ENCODE peak calls at places on chromosomes 4 and X, in ten cellular contexts. U, V, D, K, M, S, L, J, T and H are unnamed samples.

GRCh38 chr4:152436384-152436783 is 99.5 kb downstream of the FBXW7 start:
- DNase-seq in U (no peak), V (no peak), D (no peak), K (no peak), M (no peak), S (no peak), L (no peak), J (no peak), T (no peak), H (no peak)

GRCh38 chr4:100983426-100983825 is 363.9 kb downstream of the PPP3CA start:
- DNase-seq in U (no peak), V (no peak), D (no peak), K (no peak), M (no peak), S (peak; percentile 58), L (no peak), J (no peak), T (no peak), H (no peak)

GRCh38 chr4:57270350-57270749 is 160.2 kb upstream of the IGFBP7 start:
- DNase-seq in U (no peak), V (no peak), D (no peak), K (no peak), M (no peak), S (peak; percentile 69), L (no peak), J (no peak), T (no peak), H (no peak)

GRCh38 chr4:185645403-185645802 is 110.1 kb upstream of the PDLIM3 start:
- DNase-seq in U (no peak), V (no peak), D (no peak), K (no peak), M (no peak), S (no peak), L (no peak), J (no peak), T (no peak), H (no peak)

GRCh38 chrX:103347682-103348397 is 8.5 kb upstream of the TCEAL9 start:
- DNase-seq in U (no peak), V (no peak), D (no peak), K (no peak), M (no peak), S (no peak), L (no peak), J (no peak), T (no peak), H (no peak)

GRCh38 chr4:127781303-127782024 is 658 bp upstream of the HSPA4L start:
- DNase-seq in U (no peak), V (peak; percentile 23), D (peak; percentile 56), K (peak; percentile 49), M (peak; percentile 59), S (peak; percentile 81), L (no peak), J (peak; percentile 42), T (no peak), H (no peak)

GRCh38 chrX:54891573-54891972 is 29.1 kb upstream of the TRO start:
- DNase-seq in U (peak; percentile 28), V (no peak), D (no peak), K (peak; percentile 27), M (peak; percentile 27), S (peak; percentile 52), L (peak; percentile 0), J (peak; percentile 0), T (no peak), H (no peak)

GRCh38 chrX:72366746-72367145 is 61.0 kb upstream of the CITED1 start:
- DNase-seq in U (no peak), V (no peak), D (no peak), K (no peak), M (no peak), S (no peak), L (no peak), J (no peak), T (no peak), H (no peak)

GRCh38 chr4:73836373-73837269 is at the start of gene CXCL6:
- DNase-seq in U (no peak), V (peak; percentile 26), D (no peak), K (peak; percentile 39), M (no peak), S (peak; percentile 63), L (no peak), J (no peak), T (no peak), H (no peak)

GRCh38 chr4:172662113-172662512 is 506.5 kb upstream of the GALNT7 start:
- DNase-seq in U (no peak), V (no peak), D (no peak), K (no peak), M (no peak), S (no peak), L (no peak), J (no peak), T (no peak), H (no peak)

DNA sequence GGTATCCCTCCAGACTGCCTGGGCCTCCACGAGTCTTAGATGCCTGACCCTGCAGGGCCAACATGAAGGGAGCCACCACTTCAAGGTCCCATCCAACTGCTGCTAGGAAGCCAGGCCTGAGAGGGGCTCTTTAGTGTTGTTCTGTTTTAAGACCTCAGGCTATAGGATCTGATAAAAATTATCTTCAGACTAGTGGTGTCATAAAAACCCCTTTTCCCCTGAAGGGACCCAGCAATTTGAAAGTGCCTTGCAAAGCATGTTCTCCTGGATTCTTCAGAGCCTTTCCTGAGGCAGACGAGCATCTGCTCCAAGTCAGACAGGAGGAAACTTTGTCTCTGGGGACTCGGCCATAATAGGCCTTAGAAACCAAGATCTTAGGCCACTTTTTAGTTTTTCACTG is 26.9 kb downstream of the TSPAN5 start:
- DNase-seq in U (no peak), V (no peak), D (no peak), K (no peak), M (no peak), S (no peak), L (no peak), J (no peak), T (no peak), H (no peak)
- H3K27ac ChIP-seq in U (no peak overlapping the region), V (no peak overlapping the region), D (no peak overlapping the region), K (no peak overlapping the region), M (peak overlapping the region; percentile 5), S (no peak overlapping the region), L (no peak overlapping the region), J (no peak overlapping the region), T (no peak overlapping the region), H (no peak overlapping the region)

GRCh38 chrX:53085661-53086229 is 3.6 kb downstream of the TSPYL2 start:
- DNase-seq in U (no peak), V (no peak), D (no peak), K (no peak), M (no peak), S (no peak), L (no peak), J (no peak), T (no peak), H (no peak)

GRCh38 chrX:53084863-53085262 is 2.7 kb downstream of the TSPYL2 start:
- DNase-seq in U (no peak), V (no peak), D (no peak), K (no peak), M (no peak), S (no peak), L (no peak), J (no peak), T (no peak), H (no peak)

GRCh38 chrX:53082773-53083616 is 828 bp downstream of the TSPYL2 start:
- DNase-seq in U (no peak), V (no peak), D (no peak), K (no peak), M (no peak), S (peak; percentile 15), L (no peak), J (no peak), T (no peak), H (no peak)

GRCh38 chrX:53081925-53082772 is at the start of gene TSPYL2:
- DNase-seq in U (peak; percentile 94), V (peak; percentile 97), D (peak; percentile 79), K (peak; percentile 95), M (peak; percentile 96), S (peak; percentile 93), L (peak; percentile 76), J (peak; percentile 90), T (peak; percentile 79), H (peak; percentile 78)

DNA sequence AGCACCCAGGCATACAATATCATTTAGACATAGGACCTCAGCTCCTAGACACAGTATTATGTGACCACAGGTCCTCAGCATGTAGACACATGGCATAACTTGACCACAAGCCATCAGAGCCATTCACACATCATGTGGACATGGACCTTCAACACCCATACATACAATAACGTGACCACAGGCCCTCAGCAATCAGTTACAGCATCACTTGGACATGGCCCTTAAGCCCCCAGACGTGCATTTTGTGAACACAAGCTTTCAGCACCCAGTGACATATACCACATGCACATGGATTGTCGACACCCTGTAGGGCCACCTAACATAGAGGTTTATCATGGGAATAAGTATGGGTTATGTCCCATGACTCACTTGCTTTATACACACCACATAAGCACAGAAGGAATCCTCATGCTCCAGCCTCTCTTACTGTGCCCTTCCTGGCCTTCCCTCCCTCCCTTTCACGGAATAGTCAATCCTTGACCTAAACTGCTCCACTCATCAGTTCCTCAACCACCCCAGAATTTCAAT is 1.9 kb downstream of the TSPYL2 start:
- DNase-seq in U (no peak), V (no peak), D (no peak), K (no peak), M (no peak), S (peak; percentile 44), L (no peak), J (no peak), T (no peak), H (no peak)
- H3K27ac ChIP-seq in U (no peak overlapping the region), V (no peak overlapping the region), D (no peak overlapping the region), K (no peak overlapping the region), M (no peak overlapping the region), S (peak overlapping the region; percentile 2), L (no peak overlapping the region), J (peak overlapping the region; percentile 34), T (no peak overlapping the region), H (no peak overlapping the region)

DNA sequence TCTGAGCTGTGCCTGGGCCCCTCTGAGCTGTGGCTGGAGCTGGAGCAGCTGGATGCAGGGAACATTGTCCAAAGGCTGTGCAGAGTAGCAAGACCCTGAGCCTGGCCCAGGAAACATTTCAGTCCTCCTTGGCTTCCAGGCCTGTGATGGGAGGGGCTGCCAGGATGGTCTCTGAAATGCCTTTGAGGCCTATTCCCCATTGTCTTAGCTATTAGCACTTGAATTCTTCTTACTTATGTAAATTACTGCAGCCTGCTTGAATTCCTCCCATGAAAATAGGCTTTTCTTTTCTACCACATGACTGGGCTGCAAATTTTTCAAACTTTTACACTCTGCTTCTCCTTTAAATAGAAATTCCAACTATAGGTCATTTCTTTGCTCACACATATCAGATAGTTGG is 349.8 kb upstream of the KLHL4 start:
- DNase-seq in U (no peak), V (no peak), D (no peak), K (no peak), M (no peak), S (no peak), L (no peak), J (no peak), T (no peak), H (no peak)
- H3K27ac ChIP-seq in U (no peak overlapping the region), V (no peak overlapping the region), D (no peak overlapping the region), K (no peak overlapping the region), M (no peak overlapping the region), S (no peak overlapping the region), L (no peak overlapping the region), J (no peak overlapping the region), T (no peak overlapping the region), H (no peak overlapping the region)

DNA sequence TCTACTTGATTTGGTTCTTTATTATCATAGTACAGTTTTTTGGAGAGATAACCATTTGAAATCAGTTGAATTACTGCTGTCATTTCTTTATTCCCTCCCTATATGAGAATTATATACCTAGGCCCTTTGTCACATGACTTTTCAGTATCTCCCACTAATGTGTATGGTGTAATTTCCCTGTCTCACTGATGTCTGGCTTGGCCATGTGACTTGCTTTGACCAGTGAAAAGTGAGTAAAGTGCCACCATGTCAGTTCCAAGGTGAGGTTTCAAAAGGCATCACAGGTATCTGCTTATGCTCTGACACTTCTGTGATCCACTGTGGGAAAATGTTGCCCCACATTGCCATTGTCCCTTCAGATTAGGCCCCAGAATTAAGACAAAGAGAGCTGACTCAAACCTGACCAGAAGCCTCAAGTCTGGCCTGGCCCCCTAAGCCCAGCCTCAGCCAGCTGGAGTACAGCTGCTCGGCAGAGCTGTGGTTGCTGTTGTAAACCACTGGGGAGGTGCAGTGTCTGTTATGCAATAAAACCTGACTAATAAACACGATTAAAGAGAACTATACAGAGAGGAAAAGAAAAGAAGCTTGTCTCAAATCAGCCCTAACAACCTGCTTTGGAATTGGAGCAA is 27.5 kb downstream of the SETD7 start:
- DNase-seq in U (no peak), V (no peak), D (no peak), K (no peak), M (peak; percentile 66), S (peak; percentile 92), L (peak; percentile 51), J (no peak), T (peak; percentile 11), H (no peak)
- H3K27ac ChIP-seq in U (no peak overlapping the region), V (no peak overlapping the region), D (no peak overlapping the region), K (no peak overlapping the region), M (no peak overlapping the region), S (peak overlapping the region; percentile 66), L (no peak overlapping the region), J (no peak overlapping the region), T (no peak overlapping the region), H (no peak overlapping the region)